ENCODE peak calls at places on chromosomes 7 and 10, in nine cellular contexts. L is NCI-H748 treated with DMSO at 0.1 percent for 48 hours; B is activated T-cell treated with anti-CD3 and anti-CD28 coated beads for 24 hours; N is CD8-positive, alpha-beta T cell; S is CD8-positive, alpha-beta memory T cell; V is stimulated activated CD8-positive, alpha-beta memory T cell treated with anti-CD3 and anti-CD28 coated beads, Interleukin-4, amount 100 ng/mL, for 1 hour; G is skeletal muscle cell; F is epithelial cell of esophagus; D is ACHN. R is an unnamed sample.

GRCh38 chr10:9262770-9263169 is 1208.3 kb downstream of the GATA3 start:
- DNase-seq in L (no peak), B (no peak), N (no peak), S (no peak), V (no peak), G (no peak), F (no peak), D (no peak), R (peak; percentile 86)

GRCh38 chr10:78742730-78743615 is 325.8 kb upstream of the ZMIZ1 start:
- DNase-seq in L (no peak), B (no peak), N (no peak), S (peak; percentile 13), V (no peak), G (no peak), F (no peak), D (no peak), R (no peak)

GRCh38 chr10:49661291-49661856 is 18.1 kb upstream of the C10orf53 start:
- DNase-seq in L (no peak), B (no peak), N (no peak), S (no peak), V (no peak), G (no peak), F (peak; percentile 82), D (no peak), R (no peak)

GRCh38 chr7:47294569-47295222 is 287.2 kb downstream of the TNS3 start:
- DNase-seq in L (no peak), B (no peak), N (no peak), S (no peak), V (no peak), G (no peak), F (no peak), D (no peak), R (no peak)

GRCh38 chr7:139631520-139632031 is 108.1 kb downstream of the CLEC2L start:
- DNase-seq in L (no peak), B (no peak), N (no peak), S (no peak), V (no peak), G (no peak), F (no peak), D (no peak), R (no peak)

GRCh38 chr7:118995395-118995794 is 770.9 kb downstream of the ANKRD7 start:
- DNase-seq in L (no peak), B (no peak), N (no peak), S (no peak), V (no peak), G (no peak), F (no peak), D (no peak), R (no peak)

GRCh38 chr10:15879663-15880062 is 19.4 kb upstream of the MINDY3 start:
- DNase-seq in L (peak; percentile 62), B (no peak), N (no peak), S (no peak), V (no peak), G (no peak), F (peak; percentile 25), D (no peak), R (no peak)

GRCh38 chr7:151081170-151082101 is 827 bp upstream of the FASTK start:
- DNase-seq in L (peak; percentile 21), B (no peak), N (no peak), S (no peak), V (no peak), G (no peak), F (peak; percentile 42), D (no peak), R (peak; percentile 34)

GRCh38 chr7:55254596-55255500 is 110.3 kb upstream of the LANCL2 start:
- DNase-seq in L (peak; percentile 71), B (peak; percentile 47), N (peak; percentile 51), S (peak; percentile 43), V (peak; percentile 30), G (peak; percentile 25), F (peak; percentile 74), D (peak; percentile 90), R (peak; percentile 89)

GRCh38 chr7:44193011-44193802 is 4.0 kb upstream of the GCK start:
- DNase-seq in L (no peak), B (no peak), N (no peak), S (no peak), V (no peak), G (no peak), F (no peak), D (no peak), R (no peak)

GRCh38 chr10:20267734-20268133 is 451.5 kb downstream of the PLXDC2 start:
- DNase-seq in L (no peak), B (no peak), N (no peak), S (no peak), V (no peak), G (no peak), F (no peak), D (no peak), R (no peak)

GRCh38 chr10:30534465-30535144 is 94.9 kb downstream of the LYZL2 start:
- DNase-seq in L (peak; percentile 13), B (peak; percentile 62), N (peak; percentile 56), S (peak; percentile 68), V (peak; percentile 40), G (no peak), F (peak; percentile 82), D (peak; percentile 64), R (peak; percentile 79)

GRCh38 chr10:74640134-74640533 is 186.3 kb upstream of the KAT6B start:
- DNase-seq in L (peak; percentile 68), B (no peak), N (no peak), S (no peak), V (no peak), G (peak; percentile 2), F (no peak), D (no peak), R (peak; percentile 10)

GRCh38 chr7:30921951-30922401 is 10.3 kb downstream of the AQP1 start:
- DNase-seq in L (no peak), B (no peak), N (no peak), S (no peak), V (no peak), G (no peak), F (no peak), D (no peak), R (no peak)

GRCh38 chr10:76311752-76312699 is 880.6 kb downstream of the LRMDA start:
- DNase-seq in L (peak; percentile 3), B (no peak), N (no peak), S (no peak), V (no peak), G (no peak), F (peak; percentile 49), D (peak; percentile 54), R (peak; percentile 21)

GRCh38 chr10:109426987-109427386 is 496.3 kb downstream of the XPNPEP1 start:
- DNase-seq in L (no peak), B (no peak), N (no peak), S (no peak), V (no peak), G (no peak), F (no peak), D (no peak), R (no peak)

GRCh38 chr10:83908987-83909386 is 230.3 kb upstream of the GHITM start:
- DNase-seq in L (peak; percentile 56), B (no peak), N (no peak), S (no peak), V (no peak), G (no peak), F (no peak), D (no peak), R (no peak)